ENCODE peak calls at places on chromosomes 13 and 19, in ten cellular contexts. L is cardiac muscle cell, W is stomach, Y is brain microvascular endothelial cell, P is upper lobe of right lung, B is BE2C, G is astrocyte of the spinal cord, D is A673, M is transverse colon, K is pancreas. E is an unnamed sample.

GRCh38 chr13:101655435-101655834 is 203.0 kb downstream of the ITGBL1 start:
- DNase-seq in L (no peak), W (no peak), Y (no peak), P (no peak), B (no peak), G (no peak), D (no peak), M (no peak), K (no peak), E (no peak)

GRCh38 chr19:41175825-41176734 is 16.9 kb upstream of the CYP2S1 start:
- DNase-seq in L (peak; percentile 75), W (peak; percentile 62), Y (peak; percentile 69), P (peak; percentile 85), B (no peak), G (peak; percentile 69), D (peak; percentile 40), M (peak; percentile 57), K (no peak), E (peak; percentile 59)

GRCh38 chr13:71879129-71879535 is 12.1 kb upstream of the DACH1 start:
- DNase-seq in L (peak; percentile 59), W (no peak), Y (peak; percentile 21), P (no peak), B (peak; percentile 20), G (peak; percentile 52), D (peak; percentile 65), M (no peak), K (no peak), E (no peak)

GRCh38 chr13:47066261-47066660 is 169.4 kb upstream of the HTR2A start:
- DNase-seq in L (no peak), W (no peak), Y (no peak), P (no peak), B (no peak), G (peak; percentile 45), D (no peak), M (no peak), K (no peak), E (peak; percentile 54)

GRCh38 chr13:33548065-33548464 is 262.5 kb upstream of the STARD13 start:
- DNase-seq in L (no peak), W (no peak), Y (no peak), P (no peak), B (no peak), G (no peak), D (no peak), M (no peak), K (no peak), E (no peak)

GRCh38 chr19:30008169-30008568 is 66.1 kb downstream of the URI1 start:
- DNase-seq in L (no peak), W (no peak), Y (no peak), P (no peak), B (no peak), G (no peak), D (no peak), M (no peak), K (no peak), E (no peak)

GRCh38 chr13:112779856-112780604 is 90.2 kb downstream of the ATP11A start:
- DNase-seq in L (no peak), W (peak; percentile 16), Y (no peak), P (no peak), B (no peak), G (no peak), D (no peak), M (no peak), K (no peak), E (no peak)

GRCh38 chr13:32669030-32669646 is 82.9 kb downstream of the PDS5B start:
- DNase-seq in L (peak; percentile 79), W (no peak), Y (peak; percentile 22), P (no peak), B (peak; percentile 24), G (peak; percentile 71), D (peak; percentile 76), M (no peak), K (no peak), E (peak; percentile 68)

DNA sequence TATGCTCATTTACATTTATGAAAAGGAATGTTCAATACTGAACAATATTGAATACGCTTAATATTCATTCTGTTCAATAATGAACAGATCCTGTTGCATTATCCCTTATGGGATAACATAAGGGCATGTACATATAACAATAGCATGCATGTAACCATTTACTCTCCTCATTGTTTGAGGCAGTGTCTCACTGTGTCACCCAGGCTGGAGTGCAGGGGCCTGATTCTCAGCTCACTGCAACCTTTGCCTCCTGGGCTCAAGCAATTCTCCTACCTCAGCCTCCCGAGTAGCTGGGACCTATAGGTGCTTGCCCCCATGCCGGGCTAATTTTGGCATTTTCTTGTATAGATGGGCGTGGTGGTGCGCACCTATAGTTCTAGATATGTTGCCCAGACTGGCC is 4.8 kb upstream of the DGKH start:
- DNase-seq in L (no peak), W (no peak), Y (no peak), P (no peak), B (no peak), G (no peak), D (no peak), M (no peak), K (no peak), E (no peak)
- TF ChIP-seq CTCF in L (no peak), W (no peak), Y (no peak), P (no peak), B (no peak), G (no peak), D (no peak), M (no peak), K (no peak), E (no peak)

DNA sequence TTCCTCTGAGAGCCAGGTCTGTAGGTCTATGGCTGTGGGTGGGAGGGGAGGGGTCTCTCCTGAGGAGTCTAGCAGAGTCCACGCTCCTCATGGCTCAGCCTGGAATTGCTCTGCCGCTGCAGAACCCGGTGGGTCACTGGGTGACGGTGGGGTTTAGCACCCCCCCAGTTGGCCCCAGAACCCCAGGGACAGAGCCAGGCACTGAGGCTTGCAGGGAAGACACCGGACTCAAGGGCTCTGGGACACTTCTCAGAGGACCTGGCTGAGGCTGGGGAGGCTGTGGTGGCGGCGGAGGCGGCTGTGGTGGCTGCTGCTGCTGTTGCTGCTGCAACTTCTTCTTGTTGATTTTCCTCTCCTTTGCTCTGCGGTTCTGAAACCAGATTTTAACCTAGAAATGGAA is 6.1 kb downstream of the CDX2 start:
- DNase-seq in L (no peak), W (no peak), Y (no peak), P (no peak), B (no peak), G (no peak), D (no peak), M (no peak), K (no peak), E (no peak)
- H3K4me3 ChIP-seq in L (no peak overlapping the region), W (no peak overlapping the region), Y (no peak overlapping the region), P (no peak overlapping the region), B (no peak overlapping the region), G (no peak overlapping the region), D (no peak overlapping the region), M (peak overlapping the region; percentile 19), K (no peak overlapping the region), E (no peak overlapping the region)

GRCh38 chr19:3359850-3360493 is 6.4 kb upstream of the NFIC start:
- DNase-seq in L (peak; percentile 77), W (no peak), Y (no peak), P (peak; percentile 76), B (no peak), G (no peak), D (peak; percentile 62), M (no peak), K (no peak), E (no peak)

GRCh38 chr19:3358919-3359849 is 7.2 kb upstream of the NFIC start:
- DNase-seq in L (peak; percentile 60), W (peak; percentile 78), Y (no peak), P (peak; percentile 89), B (peak; percentile 56), G (peak; percentile 43), D (peak; percentile 71), M (peak; percentile 78), K (peak; percentile 78), E (peak; percentile 40)

GRCh38 chr19:3361384-3362216 is 4.8 kb upstream of the NFIC start:
- DNase-seq in L (no peak), W (no peak), Y (no peak), P (no peak), B (no peak), G (no peak), D (no peak), M (no peak), K (no peak), E (no peak)

GRCh38 chr19:3362217-3362907 is 4.0 kb upstream of the NFIC start:
- DNase-seq in L (no peak), W (no peak), Y (no peak), P (no peak), B (no peak), G (no peak), D (no peak), M (no peak), K (no peak), E (no peak)

DNA sequence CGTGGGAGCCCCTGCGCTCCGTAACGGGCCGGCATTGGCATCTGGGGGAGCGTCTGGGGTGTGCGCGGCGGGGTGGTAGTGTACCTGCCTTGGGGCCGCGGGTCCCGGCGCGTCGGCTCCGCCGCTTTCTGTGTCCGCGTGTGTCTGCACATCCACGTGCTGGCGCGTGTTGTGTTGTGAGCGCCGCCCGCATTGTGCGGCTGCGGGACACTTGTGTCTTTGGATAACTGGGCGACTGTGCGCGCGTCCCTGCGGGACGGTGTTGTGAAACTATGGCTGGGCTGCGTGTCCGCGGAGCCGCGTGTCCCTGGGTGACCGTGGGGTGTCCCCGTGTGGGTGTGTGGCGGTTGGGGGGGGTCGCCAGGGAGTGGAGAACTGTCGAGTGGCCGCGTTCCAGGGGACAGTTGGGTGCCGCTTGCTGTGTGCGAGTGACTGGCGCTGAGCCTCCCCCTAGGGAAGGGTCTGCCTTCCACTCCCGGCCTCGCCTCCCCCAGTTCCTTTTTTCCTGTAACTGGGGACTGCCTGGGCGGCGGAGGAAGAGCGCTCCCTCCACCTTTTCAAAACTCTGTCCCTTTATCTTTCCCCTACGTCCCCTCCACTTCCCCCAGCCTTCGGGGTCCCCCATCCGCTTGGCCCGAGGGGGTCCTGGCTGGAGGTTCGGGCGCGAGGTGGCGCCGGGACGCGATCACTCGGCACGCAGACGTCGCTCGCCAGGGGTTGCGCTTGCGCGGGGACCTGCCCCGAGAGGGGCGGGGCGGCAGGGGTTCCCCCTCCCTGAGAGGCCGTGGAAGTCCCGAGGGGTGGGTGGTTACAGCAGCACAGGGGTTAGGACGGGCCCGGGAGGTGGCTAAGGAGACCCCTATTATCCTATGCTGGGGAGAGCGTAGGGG is 5.6 kb upstream of the NFIC start:
- DNase-seq in L (peak; percentile 56), W (peak; percentile 66), Y (no peak), P (peak; percentile 89), B (peak; percentile 70), G (no peak), D (peak; percentile 75), M (peak; percentile 74), K (no peak), E (peak; percentile 32)
- TF ChIP-seq CTCF in L (peak; percentile 2), W (no peak), Y (no peak), P (no peak), B (no peak), G (peak; percentile 8), D (peak; percentile 38), M (no peak), K (no peak), E (no peak)

GRCh38 chr13:45682494-45683008 is 19.6 kb upstream of the CBY2 start:
- DNase-seq in L (no peak), W (no peak), Y (no peak), P (no peak), B (no peak), G (no peak), D (no peak), M (no peak), K (no peak), E (no peak)

GRCh38 chr13:45678282-45678681 is 23.8 kb upstream of the CBY2 start:
- DNase-seq in L (no peak), W (no peak), Y (no peak), P (no peak), B (no peak), G (no peak), D (peak; percentile 73), M (no peak), K (no peak), E (no peak)

GRCh38 chr13:45683701-45684100 is 18.4 kb upstream of the CBY2 start:
- DNase-seq in L (no peak), W (no peak), Y (no peak), P (no peak), B (no peak), G (no peak), D (no peak), M (no peak), K (no peak), E (no peak)

DNA sequence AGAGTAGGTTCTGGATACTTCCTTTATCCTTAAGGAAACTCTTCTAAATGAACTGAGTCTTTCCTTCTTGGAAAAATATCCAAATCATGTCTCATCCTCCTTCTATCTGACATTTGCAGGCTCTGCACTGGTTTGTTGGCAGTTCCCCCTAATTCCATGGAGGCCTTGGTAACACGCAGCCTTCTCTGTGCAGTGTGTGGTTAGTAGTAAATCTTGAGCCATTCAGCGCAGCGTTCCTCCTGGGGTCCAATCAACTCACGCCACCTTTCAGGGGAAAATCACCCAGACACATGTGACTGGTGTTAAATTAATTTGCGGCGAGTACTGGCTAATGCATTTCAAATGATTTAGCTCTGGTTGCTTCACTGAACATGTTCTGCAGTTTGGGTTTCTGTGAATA is 21.0 kb upstream of the CBY2 start:
- DNase-seq in L (no peak), W (no peak), Y (no peak), P (no peak), B (no peak), G (peak; percentile 29), D (no peak), M (no peak), K (no peak), E (peak; percentile 58)
- H3K4me3 ChIP-seq in L (no peak overlapping the region), W (no peak overlapping the region), Y (no peak overlapping the region), P (no peak overlapping the region), B (no peak overlapping the region), G (no peak overlapping the region), D (no peak overlapping the region), M (no peak overlapping the region), K (no peak overlapping the region), E (no peak overlapping the region)

E was measured in fibroblast of mammary gland.